ENCODE peak calls at places on chromosomes 11 and 22, in ten cellular contexts. One of them, this sample, is unnamed.

GRCh38 chr11:120900642-120901041 is 123.3 kb upstream of the TBCEL start:
- DNase-seq in upper lobe of right lung: no peak
- DNase-seq in CD8-positive, alpha-beta T cell: no peak
- DNase-seq in thyroid gland: no peak
- DNase-seq in upper lobe of left lung: no peak
- DNase-seq in cardiac muscle cell: peak; percentile 80
- DNase-seq in neural progenitor cell: peak; percentile 31
- DNase-seq in Caco-2: peak; percentile 43
- DNase-seq in A673: no peak
- DNase-seq in psoas muscle: no peak
- DNase-seq in this sample: no peak

GRCh38 chr11:113152500-113152899 is 161.9 kb upstream of the TTC12 start:
- DNase-seq in upper lobe of right lung: no peak
- DNase-seq in CD8-positive, alpha-beta T cell: no peak
- DNase-seq in thyroid gland: no peak
- DNase-seq in upper lobe of left lung: no peak
- DNase-seq in cardiac muscle cell: no peak
- DNase-seq in neural progenitor cell: no peak
- DNase-seq in Caco-2: no peak
- DNase-seq in A673: no peak
- DNase-seq in psoas muscle: no peak
- DNase-seq in this sample: no peak

GRCh38 chr22:27597703-27598444 is 203.7 kb downstream of the MN1 start:
- DNase-seq in upper lobe of right lung: no peak
- DNase-seq in CD8-positive, alpha-beta T cell: no peak
- DNase-seq in thyroid gland: no peak
- DNase-seq in upper lobe of left lung: no peak
- DNase-seq in cardiac muscle cell: no peak
- DNase-seq in neural progenitor cell: no peak
- DNase-seq in Caco-2: peak; percentile 42
- DNase-seq in A673: no peak
- DNase-seq in psoas muscle: no peak
- DNase-seq in this sample: no peak

GRCh38 chr11:33135216-33135615 is 26.1 kb downstream of the CSTF3 start:
- DNase-seq in upper lobe of right lung: no peak
- DNase-seq in CD8-positive, alpha-beta T cell: no peak
- DNase-seq in thyroid gland: no peak
- DNase-seq in upper lobe of left lung: no peak
- DNase-seq in cardiac muscle cell: peak; percentile 42
- DNase-seq in neural progenitor cell: no peak
- DNase-seq in Caco-2: no peak
- DNase-seq in A673: peak; percentile 77
- DNase-seq in psoas muscle: no peak
- DNase-seq in this sample: peak; percentile 31

GRCh38 chr11:85123752-85124231 is 503.4 kb downstream of the DLG2 start:
- DNase-seq in upper lobe of right lung: no peak
- DNase-seq in CD8-positive, alpha-beta T cell: no peak
- DNase-seq in thyroid gland: no peak
- DNase-seq in upper lobe of left lung: no peak
- DNase-seq in cardiac muscle cell: no peak
- DNase-seq in neural progenitor cell: no peak
- DNase-seq in Caco-2: peak; percentile 23
- DNase-seq in A673: peak; percentile 1
- DNase-seq in psoas muscle: no peak
- DNase-seq in this sample: no peak

GRCh38 chr11:60818057-60818456 is 23.9 kb upstream of the CCDC86 start:
- DNase-seq in upper lobe of right lung: no peak
- DNase-seq in CD8-positive, alpha-beta T cell: no peak
- DNase-seq in thyroid gland: no peak
- DNase-seq in upper lobe of left lung: no peak
- DNase-seq in cardiac muscle cell: no peak
- DNase-seq in neural progenitor cell: no peak
- DNase-seq in Caco-2: no peak
- DNase-seq in A673: no peak
- DNase-seq in psoas muscle: no peak
- DNase-seq in this sample: no peak

GRCh38 chr11:107770546-107770945 is 58.7 kb upstream of the SLN start:
- DNase-seq in upper lobe of right lung: no peak
- DNase-seq in CD8-positive, alpha-beta T cell: no peak
- DNase-seq in thyroid gland: no peak
- DNase-seq in upper lobe of left lung: no peak
- DNase-seq in cardiac muscle cell: no peak
- DNase-seq in neural progenitor cell: peak; percentile 13
- DNase-seq in Caco-2: no peak
- DNase-seq in A673: peak; percentile 16
- DNase-seq in psoas muscle: no peak
- DNase-seq in this sample: peak; percentile 16

GRCh38 chr22:31496735-31497146 is 405 bp downstream of the SFI1 start:
- DNase-seq in upper lobe of right lung: peak; percentile 73
- DNase-seq in CD8-positive, alpha-beta T cell: peak; percentile 58
- DNase-seq in thyroid gland: no peak
- DNase-seq in upper lobe of left lung: peak; percentile 44
- DNase-seq in cardiac muscle cell: no peak
- DNase-seq in neural progenitor cell: no peak
- DNase-seq in Caco-2: no peak
- DNase-seq in A673: peak; percentile 42
- DNase-seq in psoas muscle: peak; percentile 59
- DNase-seq in this sample: no peak

GRCh38 chr11:125553357-125553756 is 15.9 kb upstream of the EI24 start:
- DNase-seq in upper lobe of right lung: no peak
- DNase-seq in CD8-positive, alpha-beta T cell: no peak
- DNase-seq in thyroid gland: no peak
- DNase-seq in upper lobe of left lung: no peak
- DNase-seq in cardiac muscle cell: no peak
- DNase-seq in neural progenitor cell: no peak
- DNase-seq in Caco-2: peak; percentile 39
- DNase-seq in A673: no peak
- DNase-seq in psoas muscle: no peak
- DNase-seq in this sample: no peak

GRCh38 chr11:117688255-117688797 is 108.7 kb downstream of the DSCAML1 start:
- DNase-seq in upper lobe of right lung: no peak
- DNase-seq in CD8-positive, alpha-beta T cell: no peak
- DNase-seq in thyroid gland: peak; percentile 46
- DNase-seq in upper lobe of left lung: no peak
- DNase-seq in cardiac muscle cell: no peak
- DNase-seq in neural progenitor cell: no peak
- DNase-seq in Caco-2: no peak
- DNase-seq in A673: no peak
- DNase-seq in psoas muscle: no peak
- DNase-seq in this sample: no peak

GRCh38 chr11:16956538-16957153 is 57.6 kb downstream of the PLEKHA7 start:
- DNase-seq in upper lobe of right lung: no peak
- DNase-seq in CD8-positive, alpha-beta T cell: no peak
- DNase-seq in thyroid gland: no peak
- DNase-seq in upper lobe of left lung: no peak
- DNase-seq in cardiac muscle cell: no peak
- DNase-seq in neural progenitor cell: no peak
- DNase-seq in Caco-2: peak; percentile 68
- DNase-seq in A673: no peak
- DNase-seq in psoas muscle: no peak
- DNase-seq in this sample: no peak

GRCh38 chr11:20023082-20023426 is 137.2 kb downstream of the DBX1 start:
- DNase-seq in upper lobe of right lung: no peak
- DNase-seq in CD8-positive, alpha-beta T cell: no peak
- DNase-seq in thyroid gland: no peak
- DNase-seq in upper lobe of left lung: no peak
- DNase-seq in cardiac muscle cell: no peak
- DNase-seq in neural progenitor cell: no peak
- DNase-seq in Caco-2: no peak
- DNase-seq in A673: no peak
- DNase-seq in psoas muscle: no peak
- DNase-seq in this sample: no peak

GRCh38 chr11:20020716-20021115 is 139.6 kb downstream of the DBX1 start:
- DNase-seq in upper lobe of right lung: no peak
- DNase-seq in CD8-positive, alpha-beta T cell: no peak
- DNase-seq in thyroid gland: no peak
- DNase-seq in upper lobe of left lung: no peak
- DNase-seq in cardiac muscle cell: no peak
- DNase-seq in neural progenitor cell: no peak
- DNase-seq in Caco-2: no peak
- DNase-seq in A673: no peak
- DNase-seq in psoas muscle: no peak
- DNase-seq in this sample: no peak

GRCh38 chr11:20021212-20021611 is 139.1 kb downstream of the DBX1 start:
- DNase-seq in upper lobe of right lung: no peak
- DNase-seq in CD8-positive, alpha-beta T cell: no peak
- DNase-seq in thyroid gland: no peak
- DNase-seq in upper lobe of left lung: no peak
- DNase-seq in cardiac muscle cell: no peak
- DNase-seq in neural progenitor cell: no peak
- DNase-seq in Caco-2: no peak
- DNase-seq in A673: no peak
- DNase-seq in psoas muscle: no peak
- DNase-seq in this sample: no peak

GRCh38 chr11:20021771-20022362 is 138.4 kb downstream of the DBX1 start:
- DNase-seq in upper lobe of right lung: no peak
- DNase-seq in CD8-positive, alpha-beta T cell: no peak
- DNase-seq in thyroid gland: no peak
- DNase-seq in upper lobe of left lung: no peak
- DNase-seq in cardiac muscle cell: no peak
- DNase-seq in neural progenitor cell: peak; percentile 76
- DNase-seq in Caco-2: peak; percentile 61
- DNase-seq in A673: no peak
- DNase-seq in psoas muscle: no peak
- DNase-seq in this sample: no peak

DNA sequence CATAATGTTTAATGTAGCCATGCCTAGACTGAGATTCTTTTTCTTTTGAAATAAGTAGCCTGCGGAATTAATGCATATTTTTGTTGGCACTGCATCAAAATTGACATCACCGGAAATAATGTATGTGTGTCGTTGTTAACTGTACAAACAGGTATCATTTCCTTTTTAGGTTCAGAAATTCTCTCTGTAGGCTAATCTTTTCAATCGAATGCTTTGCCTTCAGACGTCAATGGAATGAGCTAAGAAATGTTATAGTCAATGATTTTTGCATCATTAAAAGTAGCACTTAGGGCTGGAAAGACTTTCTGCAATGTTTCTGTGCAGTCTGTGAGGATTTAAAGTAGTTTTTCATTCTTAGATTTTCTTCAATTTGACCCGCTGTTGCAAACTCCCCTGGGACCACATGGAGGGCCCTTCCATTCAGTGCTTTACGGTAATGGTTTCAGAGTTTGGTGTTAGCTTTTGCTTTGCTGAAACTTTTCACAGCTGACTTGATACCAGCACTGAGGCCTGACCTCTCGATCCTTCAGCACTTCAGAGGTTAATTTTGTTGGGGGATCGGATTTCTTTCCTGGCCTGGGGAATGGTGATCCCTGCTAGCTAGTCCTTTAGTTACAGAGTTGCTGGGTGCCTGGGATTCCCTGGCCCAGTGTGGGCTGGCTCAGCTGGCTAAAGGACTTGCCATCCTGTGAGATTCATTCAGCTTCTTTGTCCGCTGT is 137.8 kb downstream of the DBX1 start:
- DNase-seq in upper lobe of right lung: no peak
- DNase-seq in CD8-positive, alpha-beta T cell: no peak
- DNase-seq in thyroid gland: peak; percentile 54
- DNase-seq in upper lobe of left lung: no peak
- DNase-seq in cardiac muscle cell: peak; percentile 93
- DNase-seq in neural progenitor cell: peak; percentile 91
- DNase-seq in Caco-2: peak; percentile 57
- DNase-seq in A673: no peak
- DNase-seq in psoas muscle: no peak
- DNase-seq in this sample: no peak
- H3K4me3 ChIP-seq in upper lobe of right lung: no peak overlapping the region
- H3K4me3 ChIP-seq in CD8-positive, alpha-beta T cell: no peak overlapping the region
- H3K4me3 ChIP-seq in thyroid gland: no peak overlapping the region
- H3K4me3 ChIP-seq in upper lobe of left lung: no peak overlapping the region
- H3K4me3 ChIP-seq in cardiac muscle cell: peak overlapping the region; percentile 52
- H3K4me3 ChIP-seq in neural progenitor cell: peak overlapping the region; percentile 50
- H3K4me3 ChIP-seq in Caco-2: peak overlapping the region; percentile 41
- H3K4me3 ChIP-seq in A673: no peak overlapping the region
- H3K4me3 ChIP-seq in psoas muscle: no peak overlapping the region
- H3K4me3 ChIP-seq in this sample: no peak overlapping the region

DNA sequence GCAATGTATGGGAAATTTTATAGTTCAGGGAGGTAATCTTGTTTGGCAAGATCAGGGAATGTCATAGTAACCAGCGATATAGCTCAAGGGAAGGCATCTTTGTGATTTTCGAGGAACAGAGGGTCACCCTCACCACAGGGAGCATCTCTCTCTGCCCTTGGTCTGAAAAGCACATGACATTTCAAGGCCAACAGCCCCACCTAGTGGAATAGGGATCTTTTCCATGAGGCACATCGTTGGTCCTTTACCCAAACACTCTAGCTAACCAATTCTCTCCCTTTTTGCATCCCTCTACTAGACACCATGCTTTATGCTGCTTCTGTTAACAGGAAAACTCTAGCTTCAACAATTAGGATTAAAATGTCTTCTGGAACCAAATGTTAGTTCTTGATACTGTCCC is 179.0 kb downstream of the GRM5 start:
- DNase-seq in upper lobe of right lung: no peak
- DNase-seq in CD8-positive, alpha-beta T cell: peak; percentile 19
- DNase-seq in thyroid gland: no peak
- DNase-seq in upper lobe of left lung: no peak
- DNase-seq in cardiac muscle cell: peak; percentile 1
- DNase-seq in neural progenitor cell: peak; percentile 70
- DNase-seq in Caco-2: peak; percentile 72
- DNase-seq in A673: peak; percentile 22
- DNase-seq in psoas muscle: no peak
- DNase-seq in this sample: no peak
- TF ChIP-seq CTCF in upper lobe of right lung: no peak
- TF ChIP-seq CTCF in CD8-positive, alpha-beta T cell: peak; percentile 36
- TF ChIP-seq CTCF in thyroid gland: no peak
- TF ChIP-seq CTCF in upper lobe of left lung: no peak
- TF ChIP-seq CTCF in cardiac muscle cell: peak; percentile 36
- TF ChIP-seq CTCF in neural progenitor cell: peak; percentile 62
- TF ChIP-seq CTCF in Caco-2: peak; percentile 57
- TF ChIP-seq CTCF in A673: peak; percentile 29
- TF ChIP-seq CTCF in psoas muscle: no peak
- TF ChIP-seq CTCF in this sample: peak; percentile 40

GRCh38 chr11:13368041-13368446 is 90.5 kb downstream of the BMAL1 start:
- DNase-seq in upper lobe of right lung: no peak
- DNase-seq in CD8-positive, alpha-beta T cell: no peak
- DNase-seq in thyroid gland: no peak
- DNase-seq in upper lobe of left lung: no peak
- DNase-seq in cardiac muscle cell: no peak
- DNase-seq in neural progenitor cell: no peak
- DNase-seq in Caco-2: no peak
- DNase-seq in A673: no peak
- DNase-seq in psoas muscle: no peak
- DNase-seq in this sample: peak; percentile 5
- H3K36me3 ChIP-seq in upper lobe of right lung: peaks cover 95% of the 10 kb centered on the region
- H3K36me3 ChIP-seq in CD8-positive, alpha-beta T cell: peaks cover 89% of the 10 kb centered on the region
- H3K36me3 ChIP-seq in thyroid gland: peaks cover 64% of the 10 kb centered on the region
- H3K36me3 ChIP-seq in upper lobe of left lung: peaks cover 43% of the 10 kb centered on the region
- H3K36me3 ChIP-seq in cardiac muscle cell: no peaks in the 10 kb centered on the region
- H3K36me3 ChIP-seq in neural progenitor cell: no peaks in the 10 kb centered on the region
- H3K36me3 ChIP-seq in Caco-2: no peaks in the 10 kb centered on the region
- H3K36me3 ChIP-seq in A673: no peaks in the 10 kb centered on the region
- H3K36me3 ChIP-seq in psoas muscle: peaks cover 98% of the 10 kb centered on the region
- H3K36me3 ChIP-seq in this sample: no peaks in the 10 kb centered on the region

DNA sequence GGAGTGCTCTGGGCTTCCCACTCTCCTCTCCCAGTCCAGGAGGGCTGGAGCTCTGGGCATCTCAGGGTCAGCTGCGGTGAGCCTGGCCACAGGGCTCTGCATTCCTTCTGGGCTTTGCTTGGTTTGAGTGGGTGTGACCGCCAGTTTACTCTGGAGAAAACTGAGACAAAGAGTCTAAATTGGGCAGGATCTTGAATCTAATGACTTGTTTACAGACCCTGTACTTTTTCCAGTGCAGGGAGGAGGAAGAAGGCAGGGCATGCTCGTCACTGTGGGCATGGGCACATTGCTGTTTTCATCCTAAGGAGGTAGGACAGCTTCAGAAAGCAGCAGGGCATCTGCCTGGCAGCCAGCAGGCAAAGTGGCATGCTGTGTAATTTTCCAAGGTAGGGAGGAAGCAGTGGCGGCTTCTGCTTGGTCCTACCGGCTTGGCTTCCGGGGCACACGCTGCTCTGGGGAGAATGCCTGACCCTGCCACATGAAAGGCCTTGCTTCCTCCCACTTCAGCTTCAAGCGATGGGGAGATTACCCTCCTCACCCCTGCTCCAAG is 22.9 kb downstream of the FLI1 start:
- DNase-seq in upper lobe of right lung: no peak
- DNase-seq in CD8-positive, alpha-beta T cell: peak; percentile 67
- DNase-seq in thyroid gland: no peak
- DNase-seq in upper lobe of left lung: peak; percentile 50
- DNase-seq in cardiac muscle cell: no peak
- DNase-seq in neural progenitor cell: peak; percentile 27
- DNase-seq in Caco-2: no peak
- DNase-seq in A673: no peak
- DNase-seq in psoas muscle: no peak
- DNase-seq in this sample: no peak
- H3K4me3 ChIP-seq in upper lobe of right lung: no peak overlapping the region
- H3K4me3 ChIP-seq in CD8-positive, alpha-beta T cell: peak overlapping the region; percentile 14
- H3K4me3 ChIP-seq in thyroid gland: no peak overlapping the region
- H3K4me3 ChIP-seq in upper lobe of left lung: no peak overlapping the region
- H3K4me3 ChIP-seq in cardiac muscle cell: no peak overlapping the region
- H3K4me3 ChIP-seq in neural progenitor cell: no peak overlapping the region
- H3K4me3 ChIP-seq in Caco-2: no peak overlapping the region
- H3K4me3 ChIP-seq in A673: no peak overlapping the region
- H3K4me3 ChIP-seq in psoas muscle: no peak overlapping the region
- H3K4me3 ChIP-seq in this sample: no peak overlapping the region